ENCODE peak calls at places on chromosomes 3 and 15, in ten cellular contexts. H is anterior cingulate cortex, C is H9, T is M059J, D is sciatic nerve, I is heart right ventricle, F is tibial artery, P is cortex of kidney, W is NCI-H1694, K is midbrain. Q is an unnamed sample.

GRCh38 chr15:69410290-69410874 is 3.8 kb upstream of the KIF23 start:
- DNase-seq in H (no peak), C (peak), T (peak), D (no peak), I (no peak), F (no peak), P (no peak), W (peak), K (peak), Q (peak)

GRCh38 chr3:117322866-117323265 is 613.3 kb downstream of the TUSC7 start:
- DNase-seq in H (no peak), C (no peak), T (peak), D (no peak), I (no peak), F (no peak), P (no peak), W (no peak), K (no peak), Q (no peak)

GRCh38 chr3:149245738-149246451 is 24.3 kb upstream of the CP start:
- DNase-seq in H (no peak), C (no peak), T (peak), D (no peak), I (no peak), F (no peak), P (no peak), W (no peak), K (peak), Q (no peak)

GRCh38 chr3:107206141-107206540 is 171.1 kb upstream of the CCDC54 start:
- DNase-seq in H (no peak), C (no peak), T (peak), D (no peak), I (peak), F (no peak), P (no peak), W (peak), K (peak), Q (no peak)

GRCh38 chr3:16888785-16889607 is 4.2 kb downstream of the PLCL2 start:
- DNase-seq in H (no peak), C (no peak), T (peak), D (no peak), I (no peak), F (no peak), P (no peak), W (no peak), K (no peak), Q (peak)

GRCh38 chr3:124234852-124235252 is 242.9 kb upstream of the ROPN1 start:
- DNase-seq in H (no peak), C (no peak), T (no peak), D (peak), I (peak), F (no peak), P (no peak), W (no peak), K (no peak), Q (no peak)

GRCh38 chr3:121165397-121165837 is 257.4 kb downstream of the STXBP5L start:
- DNase-seq in H (no peak), C (peak), T (peak), D (no peak), I (no peak), F (no peak), P (no peak), W (no peak), K (no peak), Q (no peak)

GRCh38 chr3:57158813-57159678 is 6.1 kb downstream of the IL17RD start:
- DNase-seq in H (no peak), C (peak), T (peak), D (no peak), I (no peak), F (no peak), P (no peak), W (no peak), K (no peak), Q (no peak)

GRCh38 chr15:43508421-43508820 is 9.0 kb upstream of the MAP1A start:
- DNase-seq in H (no peak), C (no peak), T (no peak), D (no peak), I (no peak), F (no peak), P (no peak), W (no peak), K (no peak), Q (no peak)

GRCh38 chr3:67646586-67647234 is 7.7 kb downstream of the SUCLG2 start:
- DNase-seq in H (no peak), C (no peak), T (peak), D (no peak), I (no peak), F (no peak), P (no peak), W (no peak), K (no peak), Q (no peak)

GRCh38 chr3:5122741-5123706 is 932 bp downstream of the ARL8B start:
- DNase-seq in H (peak), C (peak), T (peak), D (no peak), I (peak), F (peak), P (no peak), W (no peak), K (peak), Q (peak)

GRCh38 chr3:48248095-48248863 is 7.4 kb downstream of the ZNF589 start:
- DNase-seq in H (no peak), C (no peak), T (no peak), D (no peak), I (no peak), F (no peak), P (no peak), W (no peak), K (no peak), Q (no peak)

GRCh38 chr15:67945951-67946700 is 106.3 kb upstream of the RNU6-1 start:
- DNase-seq in H (no peak), C (peak), T (peak), D (no peak), I (peak), F (no peak), P (no peak), W (no peak), K (no peak), Q (no peak)

GRCh38 chr15:40785158-40785557 is 15.4 kb downstream of the C15orf62 start:
- DNase-seq in H (no peak), C (no peak), T (no peak), D (no peak), I (no peak), F (no peak), P (no peak), W (no peak), K (no peak), Q (no peak)